ENCODE peak calls at places on chromosomes 4 and X, in eight cellular contexts. C is activated CD8-positive, alpha-beta T cell treated with anti-CD3 and anti-CD28 coated beads for 36 hours; Y is HFFc6; J is left lung; U is transverse colon; V is heart right ventricle; O is esophagus squamous epithelium; F is IMR-90. D is an unnamed sample.

GRCh38 chrX:132227383-132228112 is 8.3 kb upstream of the RAP2C start:
- DNase-seq in J (no peak), V (no peak), C (no peak), O (no peak), Y (no peak), F (peak; percentile 27), U (no peak), D (no peak)

GRCh38 chr4:83438719-83439118 is 16.9 kb downstream of the HELQ start:
- DNase-seq in U (no peak), V (no peak), J (no peak), O (no peak), Y (peak; percentile 17), F (no peak), C (no peak), D (no peak)

GRCh38 chr4:73984736-73985527 is 3.1 kb downstream of the PPBP start:
- DNase-seq in O (no peak), V (no peak), C (no peak), F (peak; percentile 70), J (no peak), U (no peak), Y (peak; percentile 28), D (no peak)

GRCh38 chrX:9730752-9731151 is 34.9 kb downstream of the GPR143 start:
- DNase-seq in J (no peak), Y (no peak), O (no peak), C (peak; percentile 10), U (no peak), F (no peak), V (no peak), D (no peak)

GRCh38 chr4:153022233-153022632 is 86.1 kb downstream of the FHDC1 start:
- DNase-seq in F (no peak), J (peak; percentile 67), U (peak; percentile 12), C (no peak), Y (no peak), O (no peak), V (no peak), D (no peak)

GRCh38 chr4:2059034-2059725 is at the start of gene NAT8L:
- DNase-seq in F (no peak), Y (no peak), J (no peak), C (peak; percentile 45), O (no peak), U (no peak), V (peak; percentile 13), D (peak; percentile 72)

GRCh38 chr4:54318904-54319303 is 89.8 kb downstream of the PDGFRA start:
- DNase-seq in U (no peak), V (no peak), C (peak; percentile 31), F (peak; percentile 58), O (no peak), Y (peak; percentile 16), J (no peak), D (no peak)

GRCh38 chr4:152032722-152033131 is 271.9 kb upstream of the GATB start:
- DNase-seq in U (no peak), C (no peak), F (peak; percentile 88), V (no peak), J (no peak), O (no peak), Y (peak; percentile 88), D (no peak)

GRCh38 chr4:110597582-110597981 is 25.3 kb downstream of the PITX2 start:
- DNase-seq in F (no peak), J (no peak), U (no peak), C (no peak), V (no peak), O (no peak), Y (no peak), D (no peak)

GRCh38 chr4:39279416-39279815 is 86.7 kb downstream of the RFC1 start:
- DNase-seq in U (no peak), Y (no peak), F (no peak), V (no peak), J (no peak), O (no peak), C (no peak), D (no peak)

GRCh38 chr4:68963389-68963788 is 11.8 kb upstream of the UGT2A3 start:
- DNase-seq in F (no peak), J (no peak), V (no peak), C (no peak), U (peak; percentile 17), Y (no peak), O (no peak), D (no peak)

DNA sequence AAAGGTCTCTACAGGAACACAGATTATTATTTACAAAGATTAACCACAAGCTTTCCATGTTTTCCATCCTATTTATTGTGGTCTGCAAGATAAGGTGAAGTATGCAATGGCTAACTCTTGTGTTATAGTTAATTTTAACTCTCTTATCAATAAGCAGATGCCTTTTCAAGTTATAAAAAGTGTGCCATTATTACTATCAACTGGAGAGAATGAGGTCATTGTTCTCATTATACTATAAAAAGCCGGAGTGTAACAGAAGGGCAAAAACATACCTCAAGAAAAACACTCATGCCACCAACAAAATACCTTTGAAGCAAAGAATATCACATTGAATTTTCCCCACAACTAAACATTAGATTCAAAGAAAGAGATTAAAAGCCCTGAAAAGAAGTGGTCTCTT is 52.0 kb upstream of the SORBS2 start:
- DNase-seq in U (no peak), O (no peak), V (no peak), J (no peak), Y (no peak), F (no peak), C (no peak), D (no peak)
- TF ChIP-seq CTCF in U (no peak), O (no peak), V (no peak), J (no peak), Y (no peak), F (no peak), C (no peak), D (no peak)

GRCh38 chr4:57159866-57160265 is 49.7 kb upstream of the IGFBP7 start:
- DNase-seq in U (no peak), Y (no peak), J (no peak), C (no peak), V (no peak), F (no peak), O (no peak), D (no peak)

GRCh38 chr4:57162499-57163019 is 52.4 kb upstream of the IGFBP7 start:
- DNase-seq in V (no peak), U (no peak), O (no peak), J (no peak), C (no peak), Y (no peak), F (no peak), D (no peak)

GRCh38 chr4:57168986-57169385 is 58.8 kb upstream of the IGFBP7 start:
- DNase-seq in U (no peak), C (no peak), J (no peak), Y (no peak), O (no peak), V (no peak), F (no peak), D (no peak)

GRCh38 chr4:57158762-57159161 is 48.6 kb upstream of the IGFBP7 start:
- DNase-seq in F (no peak), Y (no peak), J (no peak), V (no peak), O (no peak), U (no peak), C (no peak), D (no peak)

GRCh38 chr4:57163530-57164459 is 53.6 kb upstream of the IGFBP7 start:
- DNase-seq in C (peak; percentile 81), F (peak; percentile 83), J (peak; percentile 79), O (peak; percentile 8), U (peak; percentile 79), Y (peak; percentile 74), V (peak; percentile 84), D (peak; percentile 89)
- TF ChIP-seq CTCF in C (peak; percentile 88), F (peak; percentile 90), J (peak; percentile 81), O (peak; percentile 89), U (peak; percentile 97), Y (peak; percentile 95), V (peak; percentile 88), D (peak; percentile 98)

DNA sequence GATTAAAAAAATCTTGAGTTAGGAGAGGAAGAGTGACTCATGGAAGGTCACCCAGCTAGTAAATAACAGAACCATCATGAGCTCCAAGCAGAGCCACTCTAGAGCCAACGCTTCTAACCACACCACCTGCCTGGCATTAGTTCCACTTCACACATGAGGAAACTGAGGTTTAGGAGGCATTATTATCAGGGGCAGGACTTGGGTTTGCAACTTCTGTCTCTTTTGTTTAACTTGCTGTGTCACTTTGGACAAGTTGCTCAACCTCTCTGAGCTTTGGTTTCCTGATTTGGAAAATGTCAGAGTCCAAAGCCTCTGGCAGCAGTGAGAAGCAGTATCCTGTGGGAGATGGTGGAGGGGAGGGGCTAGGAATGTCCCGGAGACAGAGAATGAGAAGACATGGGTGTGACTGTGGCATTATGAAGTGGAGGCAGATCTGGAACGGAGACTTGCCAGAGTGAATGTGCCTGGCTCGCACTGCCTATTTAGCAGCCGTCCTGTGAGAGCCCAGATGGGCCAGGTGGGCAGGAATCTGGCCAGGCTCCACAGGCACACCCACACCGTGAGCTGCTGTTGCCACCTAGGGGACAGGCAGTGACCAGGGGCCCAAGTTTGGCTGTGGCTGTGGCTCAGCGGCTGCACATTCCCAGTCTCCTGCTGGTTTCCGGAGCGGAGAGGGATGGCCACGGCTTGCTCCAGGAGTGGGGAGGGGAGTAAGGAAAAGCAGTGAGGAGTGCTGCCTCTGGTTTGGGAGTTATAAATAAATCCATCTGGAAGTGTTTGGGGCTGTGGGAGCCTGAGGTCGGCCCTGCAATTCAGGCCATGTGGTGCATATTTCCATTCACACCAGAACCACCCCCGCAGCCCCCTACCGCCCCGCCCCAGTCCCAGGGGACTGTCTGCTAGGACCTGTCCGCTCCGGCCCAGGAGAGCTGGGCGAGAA is 93.4 kb downstream of the NHSL2 start:
- DNase-seq in U (no peak), C (no peak), V (peak; percentile 33), O (no peak), F (no peak), J (no peak), Y (no peak), D (peak; percentile 19)
- TF ChIP-seq CTCF in U (peak; percentile 10), C (no peak), V (peak; percentile 14), O (no peak), F (no peak), J (no peak), Y (no peak), D (no peak)

GRCh38 chr4:786861-787300 is 39.0 kb downstream of the CPLX1 start:
- DNase-seq in C (no peak), O (no peak), V (peak; percentile 63), J (no peak), F (no peak), Y (no peak), U (no peak), D (no peak)
- TF ChIP-seq CTCF in C (no peak), O (no peak), V (no peak), J (no peak), F (peak; percentile 17), Y (no peak), U (no peak), D (no peak)

GRCh38 chr4:3412257-3413020 is 29.3 kb upstream of the HGFAC start:
- DNase-seq in C (no peak), J (no peak), V (no peak), Y (no peak), O (no peak), F (no peak), U (no peak), D (peak; percentile 16)
- TF ChIP-seq CTCF in C (no peak), J (no peak), V (no peak), Y (no peak), O (no peak), F (no peak), U (no peak), D (no peak)